ENCODE peak calls at places on chromosome 13, in seven cellular contexts. H, X, G, C, E, I and F are unnamed samples.

GRCh38 chr13:61052175-61052574 is 363.5 kb downstream of the PCDH20 start:
- DNase-seq in H (no peak), X (no peak), G (no peak), C (no peak), E (no peak), I (no peak), F (no peak)

GRCh38 chr13:33761744-33762143 is 56.2 kb upstream of the RFC3 start:
- DNase-seq in H (no peak), X (peak), G (peak), C (no peak), E (no peak), I (no peak), F (no peak)

GRCh38 chr13:66424417-66424816 is 805.7 kb downstream of the PCDH9 start:
- DNase-seq in H (peak), X (no peak), G (no peak), C (no peak), E (no peak), I (no peak), F (no peak)

GRCh38 chr13:30341815-30342570 is 34.6 kb upstream of the KATNAL1 start:
- DNase-seq in H (peak), X (peak), G (peak), C (peak), E (no peak), I (peak), F (no peak)

GRCh38 chr13:95624020-95624419 is 20.5 kb downstream of the DZIP1 start:
- DNase-seq in H (peak), X (no peak), G (peak), C (no peak), E (no peak), I (no peak), F (no peak)

GRCh38 chr13:24652346-24652745 is 27.9 kb upstream of the ATP12A start:
- DNase-seq in H (no peak), X (no peak), G (no peak), C (no peak), E (no peak), I (no peak), F (no peak)

GRCh38 chr13:48726711-48727110 is 73.0 kb downstream of the CYSLTR2 start:
- DNase-seq in H (no peak), X (no peak), G (peak), C (no peak), E (no peak), I (no peak), F (no peak)

GRCh38 chr13:83531022-83531421 is 351.3 kb downstream of the SLITRK1 start:
- DNase-seq in H (no peak), X (no peak), G (no peak), C (no peak), E (no peak), I (no peak), F (no peak)

GRCh38 chr13:95201814-95202521 is 99.3 kb downstream of the ABCC4 start:
- DNase-seq in H (peak), X (no peak), G (peak), C (no peak), E (no peak), I (no peak), F (no peak)

GRCh38 chr13:98083507-98083906 is 59.4 kb upstream of the FARP1 start:
- DNase-seq in H (peak), X (no peak), G (no peak), C (no peak), E (no peak), I (peak), F (no peak)

GRCh38 chr13:51737609-51738008 is 66.4 kb downstream of the DHRS12 start:
- DNase-seq in H (no peak), X (no peak), G (no peak), C (no peak), E (no peak), I (no peak), F (no peak)

GRCh38 chr13:74202129-74202528 is 67.9 kb upstream of the KLF12 start:
- DNase-seq in H (no peak), X (no peak), G (no peak), C (no peak), E (no peak), I (no peak), F (no peak)

GRCh38 chr13:101982903-101983302 is 418.9 kb downstream of the FGF14 start:
- DNase-seq in H (no peak), X (no peak), G (no peak), C (no peak), E (no peak), I (no peak), F (no peak)

GRCh38 chr13:112057736-112058518 is 9.0 kb upstream of the SOX1 start:
- DNase-seq in H (no peak), X (no peak), G (no peak), C (no peak), E (no peak), I (no peak), F (no peak)

GRCh38 chr13:19618925-19619324 is 14.5 kb upstream of the MPHOSPH8 start:
- DNase-seq in H (peak), X (no peak), G (no peak), C (no peak), E (no peak), I (no peak), F (no peak)

GRCh38 chr13:36712290-36712689 is 38.5 kb downstream of the SERTM1 start:
- DNase-seq in H (no peak), X (no peak), G (no peak), C (no peak), E (no peak), I (no peak), F (no peak)

GRCh38 chr13:33348366-33348765 is 62.8 kb upstream of the STARD13 start:
- DNase-seq in H (peak), X (no peak), G (no peak), C (no peak), E (no peak), I (no peak), F (no peak)

GRCh38 chr13:100648354-100648753 is 26.2 kb downstream of the TMTC4 start:
- DNase-seq in H (peak), X (no peak), G (no peak), C (no peak), E (no peak), I (no peak), F (no peak)

GRCh38 chr13:98141938-98142426 is 912 bp upstream of the FARP1 start:
- DNase-seq in H (no peak), X (peak), G (peak), C (peak), E (no peak), I (no peak), F (no peak)

GRCh38 chr13:46893820-46894533 is 2.9 kb downstream of the HTR2A start:
- DNase-seq in H (peak), X (peak), G (peak), C (peak), E (peak), I (no peak), F (peak)

GRCh38 chr13:29511980-29512379 is 83.5 kb downstream of the SLC7A1 start:
- DNase-seq in H (peak), X (no peak), G (no peak), C (no peak), E (no peak), I (no peak), F (no peak)

GRCh38 chr13:65401315-65401714 is 1828.8 kb downstream of the PCDH9 start:
- DNase-seq in H (no peak), X (no peak), G (no peak), C (no peak), E (no peak), I (no peak), F (no peak)

GRCh38 chr13:25732146-25732865 is 319.5 kb downstream of the SHISA2 start:
- DNase-seq in H (peak), X (no peak), G (no peak), C (no peak), E (no peak), I (no peak), F (no peak)

GRCh38 chr13:50797081-50797480 is 46.4 kb downstream of the DLEU7 start:
- DNase-seq in H (peak), X (no peak), G (no peak), C (no peak), E (no peak), I (no peak), F (no peak)

GRCh38 chr13:108188260-108188659 is 27.1 kb downstream of the LIG4 start:
- DNase-seq in H (no peak), X (no peak), G (no peak), C (no peak), E (no peak), I (no peak), F (no peak)

GRCh38 chr13:110133425-110134235 is 173.3 kb downstream of the COL4A1 start:
- DNase-seq in H (no peak), X (peak), G (no peak), C (no peak), E (no peak), I (no peak), F (no peak)

GRCh38 chr13:94233401-94233800 is 246.1 kb downstream of the DCT start:
- DNase-seq in H (peak), X (no peak), G (peak), C (no peak), E (no peak), I (peak), F (no peak)

GRCh38 chr13:40194204-40194806 is 472.1 kb downstream of the FOXO1 start:
- DNase-seq in H (peak), X (no peak), G (no peak), C (no peak), E (no peak), I (no peak), F (no peak)

GRCh38 chr13:30138511-30138910 is 168.8 kb downstream of the KATNAL1 start:
- DNase-seq in H (no peak), X (no peak), G (no peak), C (no peak), E (no peak), I (no peak), F (no peak)

GRCh38 chr13:83515267-83515666 is 367.0 kb downstream of the SLITRK1 start:
- DNase-seq in H (peak), X (no peak), G (no peak), C (no peak), E (no peak), I (peak), F (no peak)

DNA sequence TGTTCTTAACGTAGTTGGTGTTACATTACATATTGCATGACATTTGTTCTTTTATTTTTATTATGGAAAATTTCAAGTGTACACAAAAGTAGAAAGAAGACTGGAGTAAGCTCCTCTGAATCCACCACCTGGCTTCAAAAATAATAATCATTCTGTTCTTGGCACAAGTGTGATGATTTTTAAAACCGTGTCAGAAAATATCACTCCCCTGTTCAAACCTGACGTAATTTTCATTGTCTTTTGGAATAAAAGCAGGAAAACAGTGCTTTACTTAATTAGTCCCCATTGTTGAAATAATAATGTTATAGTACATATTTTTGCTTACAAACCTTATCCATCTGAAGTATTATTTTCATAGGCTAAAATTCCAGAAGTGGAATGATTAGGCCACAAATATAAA is 41.3 kb upstream of the SCEL start:
- DNase-seq in H (no peak), X (no peak), G (no peak), C (no peak), E (no peak), I (no peak), F (no peak)
- TF ChIP-seq CTCF in H (no peak), X (no peak), G (no peak), C (no peak), E (no peak), I (no peak), F (no peak)

GRCh38 chr13:37869756-37870488 is at the start of gene TRPC4:
- DNase-seq in H (peak), X (peak), G (peak), C (peak), E (no peak), I (no peak), F (no peak)
- TF ChIP-seq CTCF in H (peak), X (peak), G (no peak), C (no peak), E (no peak), I (peak), F (no peak)

GRCh38 chr13:41311607-41312500 is 787 bp downstream of the NAA16 start:
- DNase-seq in H (peak), X (peak), G (peak), C (peak), E (no peak), I (no peak), F (peak)
- TF ChIP-seq CTCF in H (no peak), X (no peak), G (no peak), C (no peak), E (no peak), I (no peak), F (no peak)

GRCh38 chr13:99218545-99218944 is 17.9 kb downstream of the UBAC2 start:
- DNase-seq in H (no peak), X (no peak), G (peak), C (peak), E (no peak), I (no peak), F (no peak)
- TF ChIP-seq CTCF in H (no peak), X (no peak), G (no peak), C (no peak), E (no peak), I (no peak), F (no peak)

GRCh38 chr13:41428155-41428554 is 29.2 kb upstream of the RGCC start:
- DNase-seq in H (peak), X (no peak), G (no peak), C (no peak), E (no peak), I (no peak), F (no peak)
- TF ChIP-seq CTCF in H (peak), X (no peak), G (no peak), C (no peak), E (no peak), I (no peak), F (no peak)

GRCh38 chr13:106140476-106140875 is 395.0 kb downstream of the EFNB2 start:
- DNase-seq in H (no peak), X (no peak), G (no peak), C (no peak), E (no peak), I (no peak), F (no peak)

GRCh38 chr13:106145070-106145469 is 390.4 kb downstream of the EFNB2 start:
- DNase-seq in H (no peak), X (no peak), G (no peak), C (no peak), E (no peak), I (no peak), F (no peak)

GRCh38 chr13:106143392-106143791 is 392.1 kb downstream of the EFNB2 start:
- DNase-seq in H (no peak), X (no peak), G (no peak), C (no peak), E (no peak), I (peak), F (no peak)

GRCh38 chr13:106143930-106144709 is 391.3 kb downstream of the EFNB2 start:
- DNase-seq in H (no peak), X (peak), G (no peak), C (peak), E (no peak), I (no peak), F (no peak)

DNA sequence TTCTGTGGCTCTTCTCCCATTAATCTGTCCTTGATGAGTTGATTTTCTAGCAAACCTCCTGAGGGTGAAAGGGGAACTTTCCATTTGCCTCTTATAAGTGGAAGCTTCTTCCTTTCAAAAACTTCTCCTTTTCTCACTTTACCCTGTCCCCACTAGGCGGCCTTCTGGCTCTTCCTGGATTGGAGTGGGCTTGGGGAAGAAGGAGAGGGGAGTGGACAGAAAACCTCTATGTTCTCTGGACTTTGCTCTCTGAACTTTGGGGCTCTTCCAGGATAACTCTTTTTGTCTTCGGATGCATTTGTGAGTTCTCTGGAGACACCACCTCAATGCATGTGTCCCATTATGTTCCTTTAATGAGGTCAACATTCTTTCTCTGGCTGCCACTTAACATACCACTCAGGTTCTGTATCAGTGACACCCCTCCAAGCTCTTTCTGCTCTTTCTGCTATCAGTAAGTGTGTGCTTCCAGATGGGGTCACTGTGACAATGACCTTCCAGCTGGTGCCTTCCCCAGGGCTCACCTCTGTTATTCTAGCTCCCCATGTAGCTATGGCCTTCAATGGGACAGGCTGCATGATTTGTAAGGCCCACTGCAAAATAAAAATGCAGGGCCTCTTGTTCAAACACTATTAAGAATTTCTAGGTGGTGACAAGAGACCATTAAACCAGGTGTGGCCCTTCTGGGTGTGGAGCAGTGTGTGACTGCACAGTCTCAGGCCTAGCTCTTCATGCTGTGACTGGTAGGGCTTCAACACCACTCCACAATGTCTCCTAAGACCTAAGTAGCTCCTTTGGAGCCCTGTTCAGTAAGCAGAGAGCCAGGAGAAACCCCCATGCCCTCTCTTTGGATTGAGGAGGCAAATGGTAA is 389.2 kb downstream of the EFNB2 start:
- DNase-seq in H (no peak), X (no peak), G (no peak), C (no peak), E (no peak), I (no peak), F (no peak)
- TF ChIP-seq CTCF in H (no peak), X (no peak), G (no peak), C (no peak), E (no peak), I (no peak), F (no peak)

GRCh38 chr13:106151056-106151699 is 384.3 kb downstream of the EFNB2 start:
- DNase-seq in H (peak), X (no peak), G (no peak), C (no peak), E (no peak), I (peak), F (no peak)
- TF ChIP-seq CTCF in H (no peak), X (no peak), G (no peak), C (no peak), E (no peak), I (no peak), F (no peak)

GRCh38 chr13:77009011-77009410 is 17.1 kb downstream of the CLN5 start:
- DNase-seq in H (no peak), X (no peak), G (no peak), C (no peak), E (no peak), I (no peak), F (no peak)

GRCh38 chr13:77016888-77017623 is 9.9 kb downstream of the FBXL3 start:
- DNase-seq in H (no peak), X (no peak), G (no peak), C (no peak), E (no peak), I (no peak), F (no peak)

GRCh38 chr13:77014906-77015685 is 11.9 kb downstream of the FBXL3 start:
- DNase-seq in H (no peak), X (no peak), G (no peak), C (no peak), E (no peak), I (no peak), F (no peak)

GRCh38 chr13:77016241-77016812 is 10.6 kb downstream of the FBXL3 start:
- DNase-seq in H (no peak), X (no peak), G (no peak), C (no peak), E (no peak), I (no peak), F (no peak)

DNA sequence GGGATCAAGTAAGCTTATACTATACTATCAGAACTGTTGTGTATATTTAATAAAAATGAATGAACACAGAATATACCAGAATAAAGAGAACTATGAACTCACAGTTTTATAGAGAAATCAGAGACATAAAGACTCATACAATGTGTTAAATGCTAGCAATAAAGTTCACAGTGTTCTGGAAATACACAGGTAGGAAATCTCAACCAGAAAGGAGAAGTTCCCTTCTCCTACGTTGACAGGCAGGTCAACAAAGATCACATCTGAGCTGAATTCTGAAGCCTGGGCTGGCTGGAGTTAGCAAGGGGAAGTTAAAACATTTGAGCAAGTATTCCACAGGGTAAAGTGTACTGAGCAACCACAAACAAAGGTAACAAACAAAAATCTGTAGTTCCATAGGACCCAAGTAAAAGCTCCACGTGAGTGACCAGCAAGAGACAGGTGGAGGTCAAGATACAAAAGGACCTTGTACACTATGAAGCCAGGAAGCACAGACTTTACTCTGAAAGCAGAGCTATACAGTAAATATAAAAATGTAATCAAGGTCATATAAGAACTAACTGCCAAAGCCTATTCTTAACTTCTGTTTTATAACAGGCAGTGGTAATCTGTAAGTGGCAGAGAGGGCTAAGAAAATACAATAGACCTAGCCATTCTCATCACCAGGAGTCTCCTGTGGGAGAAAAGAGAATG is 13.0 kb downstream of the FBXL3 start:
- DNase-seq in H (no peak), X (no peak), G (no peak), C (no peak), E (no peak), I (no peak), F (no peak)
- TF ChIP-seq CTCF in H (no peak), X (no peak), G (no peak), C (no peak), E (no peak), I (no peak), F (no peak)

DNA sequence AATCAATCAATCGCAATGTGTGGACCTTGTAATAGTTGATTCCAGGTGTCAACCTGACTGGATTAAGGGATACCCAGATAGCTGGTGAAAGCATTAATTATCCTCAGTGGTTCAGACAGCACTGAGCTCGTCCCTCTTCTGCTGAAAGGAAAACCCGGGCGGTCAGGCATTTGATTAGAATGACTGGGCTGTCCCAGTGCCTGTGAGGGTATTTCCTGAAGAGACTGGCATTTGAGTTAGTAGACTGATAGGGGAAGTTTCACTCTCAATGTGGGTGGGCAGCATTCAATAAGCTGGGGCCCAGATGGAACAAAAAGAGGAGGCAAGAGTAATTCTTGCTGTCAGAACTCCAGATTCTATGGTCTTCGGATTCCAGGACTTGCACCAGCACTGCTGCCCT is 31.9 kb downstream of the KPNA3 start:
- DNase-seq in H (no peak), X (no peak), G (no peak), C (no peak), E (no peak), I (no peak), F (no peak)
- TF ChIP-seq CTCF in H (no peak), X (no peak), G (no peak), C (no peak), E (no peak), I (no peak), F (no peak)